ENCODE peak calls at places on chromosomes 7 and 10, in eight cellular contexts. S is fibroblast of pulmonary artery, O is tibial nerve, L is AG04450, W is IMR-90, K is MM.1S, J is chondrocyte, N is lower lobe of right lung. I is an unnamed sample.

GRCh38 chr7:41977165-41977651 is 259.8 kb downstream of the GLI3 start:
- DNase-seq in W (peak; percentile 75), K (peak; percentile 31), L (no peak), O (peak; percentile 36), J (no peak), S (peak; percentile 81), N (no peak), I (no peak)

GRCh38 chr7:101614939-101615302 is 14.2 kb downstream of the MYL10 start:
- DNase-seq in L (no peak), O (no peak), W (no peak), J (no peak), K (no peak), N (peak; percentile 62), S (no peak), I (no peak)

GRCh38 chr10:86190291-86190690 is 176.3 kb downstream of the GRID1 start:
- DNase-seq in O (no peak), S (no peak), N (no peak), W (no peak), L (no peak), J (no peak), K (no peak), I (no peak)

GRCh38 chr7:3210531-3210930 is 90.5 kb upstream of the SDK1 start:
- DNase-seq in N (no peak), K (no peak), J (no peak), S (no peak), W (no peak), O (no peak), L (no peak), I (no peak)

GRCh38 chr7:46775020-46775419 is 806.9 kb downstream of the TNS3 start:
- DNase-seq in S (no peak), J (no peak), O (no peak), K (no peak), L (no peak), W (no peak), N (no peak), I (no peak)

GRCh38 chr7:2116903-2117680 is 115.7 kb downstream of the MAD1L1 start:
- DNase-seq in L (no peak), N (no peak), W (peak; percentile 34), O (no peak), J (no peak), S (peak; percentile 39), K (no peak), I (no peak)

GRCh38 chr7:135923700-135924261 is 53.4 kb downstream of the MTPN start:
- DNase-seq in W (peak; percentile 96), O (no peak), K (no peak), L (peak; percentile 54), S (peak; percentile 93), N (no peak), J (no peak), I (no peak)

GRCh38 chr7:7970113-7970619 is 1.6 kb downstream of the GLCCI1 start:
- DNase-seq in L (no peak), J (no peak), S (no peak), N (no peak), O (no peak), K (no peak), W (no peak), I (no peak)

GRCh38 chr10:101085846-101086245 is 24.1 kb downstream of the KAZALD1 start:
- DNase-seq in L (no peak), S (no peak), K (no peak), O (no peak), N (no peak), J (no peak), W (no peak), I (no peak)

GRCh38 chr10:86727992-86728559 is 28.3 kb upstream of the BMPR1A start:
- DNase-seq in W (no peak), L (no peak), N (no peak), S (no peak), O (no peak), J (no peak), K (no peak), I (no peak)

GRCh38 chr10:113138937-113139585 is 189.0 kb downstream of the TCF7L2 start:
- DNase-seq in W (no peak), L (no peak), N (no peak), J (no peak), K (no peak), S (no peak), O (no peak), I (no peak)

GRCh38 chr7:4201566-4201965 is 480.5 kb upstream of the FOXK1 start:
- DNase-seq in L (no peak), W (no peak), J (no peak), S (no peak), K (no peak), N (peak; percentile 13), O (no peak), I (no peak)

GRCh38 chr10:24762161-24762924 is 38.7 kb upstream of the ARHGAP21 start:
- DNase-seq in K (no peak), O (no peak), W (no peak), S (peak; percentile 57), L (no peak), N (no peak), J (no peak), I (no peak)

GRCh38 chr10:89327803-89328441 is at the start of gene IFIT3:
- DNase-seq in W (peak; percentile 96), K (no peak), J (no peak), S (peak; percentile 96), N (peak; percentile 53), L (peak; percentile 91), O (peak; percentile 71), I (no peak)

GRCh38 chr10:77455538-77455937 is 182.1 kb downstream of the KCNMA1 start:
- DNase-seq in N (no peak), W (peak; percentile 43), K (no peak), S (no peak), O (no peak), J (no peak), L (no peak), I (no peak)

GRCh38 chr10:97234403-97234802 is 48.6 kb upstream of the SLIT1 start:
- DNase-seq in O (peak; percentile 13), S (peak; percentile 78), W (peak; percentile 64), L (peak; percentile 21), K (peak; percentile 32), J (no peak), N (no peak), I (no peak)

GRCh38 chr7:145050415-145050814 is 214.6 kb upstream of the TPK1 start:
- DNase-seq in S (no peak), J (no peak), O (no peak), K (no peak), L (no peak), W (no peak), N (no peak), I (no peak)

GRCh38 chr7:2934211-2934731 is 90.2 kb upstream of the GNA12 start:
- DNase-seq in K (no peak), N (peak; percentile 32), J (peak; percentile 85), W (peak; percentile 70), O (no peak), S (peak; percentile 80), L (peak; percentile 41), I (no peak)

GRCh38 chr7:99596408-99596955 is 1.6 kb upstream of the TMEM225B start:
- DNase-seq in J (no peak), W (no peak), N (no peak), K (no peak), L (no peak), O (no peak), S (no peak), I (no peak)

GRCh38 chr7:99597762-99598501 is at the start of gene TMEM225B:
- DNase-seq in L (no peak), K (no peak), W (no peak), J (no peak), S (no peak), O (no peak), N (no peak), I (no peak)

GRCh38 chr7:99599836-99600235 is 1.8 kb downstream of the TMEM225B start:
- DNase-seq in K (no peak), L (no peak), W (no peak), N (no peak), O (no peak), J (no peak), S (no peak), I (no peak)

GRCh38 chr7:99595111-99595745 is 2.8 kb upstream of the TMEM225B start:
- DNase-seq in N (no peak), S (no peak), W (no peak), O (no peak), L (no peak), J (no peak), K (no peak), I (no peak)
- TF ChIP-seq CTCF in N (no peak), S (no peak), W (no peak), O (no peak), L (no peak), J (no peak), K (no peak), I (no peak)

GRCh38 chr10:26622891-26623290 is 74.6 kb upstream of the PDSS1 start:
- DNase-seq in W (no peak), O (no peak), J (no peak), L (no peak), K (no peak), S (no peak), N (no peak), I (no peak)

GRCh38 chr10:26628395-26628794 is 69.1 kb upstream of the PDSS1 start:
- DNase-seq in N (no peak), L (no peak), S (no peak), J (no peak), W (no peak), K (no peak), O (no peak), I (no peak)

GRCh38 chr10:26626066-26626465 is 71.4 kb upstream of the PDSS1 start:
- DNase-seq in S (no peak), W (no peak), O (no peak), J (no peak), K (no peak), L (no peak), N (no peak), I (no peak)

GRCh38 chr10:26624017-26624416 is 73.5 kb upstream of the PDSS1 start:
- DNase-seq in K (no peak), L (no peak), S (no peak), N (no peak), W (no peak), O (no peak), J (no peak), I (no peak)

GRCh38 chr10:26627320-26627719 is 70.2 kb upstream of the PDSS1 start:
- DNase-seq in K (no peak), O (no peak), S (no peak), L (no peak), J (no peak), W (no peak), N (no peak), I (no peak)
- TF ChIP-seq CTCF in K (no peak), O (no peak), S (no peak), L (no peak), J (no peak), W (no peak), N (no peak), I (no peak)

GRCh38 chr7:157875230-157876179 is 538.7 kb downstream of the DNAJB6 start:
- DNase-seq in J (peak; percentile 76), O (no peak), S (no peak), N (no peak), L (no peak), W (no peak), K (no peak), I (no peak)
- TF ChIP-seq CTCF in J (peak; percentile 70), O (peak; percentile 62), S (no peak), N (peak; percentile 59), L (no peak), W (no peak), K (peak; percentile 73), I (no peak)

DNA sequence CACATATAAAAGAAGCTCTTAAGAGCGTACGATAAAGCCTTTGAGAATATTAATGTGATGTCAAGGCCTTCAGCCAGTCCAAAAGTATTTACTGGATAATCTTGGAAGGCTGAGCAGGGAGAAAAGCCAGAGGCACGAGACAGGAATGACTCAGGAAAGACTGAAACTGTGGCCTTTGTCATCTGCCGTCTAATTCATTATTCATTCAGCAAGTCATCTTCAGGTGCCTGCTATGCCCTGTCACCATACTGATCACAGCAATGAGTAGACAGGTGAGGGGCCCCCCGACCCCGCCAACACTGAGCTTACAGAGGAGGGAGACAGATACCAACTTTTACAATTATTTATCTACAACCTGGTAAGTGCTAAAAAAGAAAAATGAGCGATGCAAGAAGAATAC is 78.9 kb downstream of the VOPP1 start:
- DNase-seq in L (no peak), O (no peak), N (no peak), K (no peak), J (no peak), W (peak; percentile 32), S (no peak), I (no peak)
- TF ChIP-seq CTCF in L (no peak), O (no peak), N (no peak), K (no peak), J (no peak), W (no peak), S (no peak), I (no peak)